ENCODE peak calls at places on chromosome 6, in five cellular contexts. J is GM23248, I is IMR-90, X is endodermal cell, P is fibroblast of lung. B is an unnamed sample.
A peak's percentile ranks its signal among the peaks of the same experiment; 100 is the strongest.

GRCh38 chr6:148965287-148965686 is 218.5 kb downstream of the UST start:
- DNase-seq in P (no peak), X (no peak), J (peak; percentile 33), I (no peak), B (no peak)

GRCh38 chr6:32885698-32886286 is 31.8 kb downstream of the PSMB9 start:
- DNase-seq in J (peak; percentile 75), I (peak; percentile 81), X (no peak), P (peak; percentile 52), B (no peak)

GRCh38 chr6:110097443-110097842 is 82.0 kb downstream of the WASF1 start:
- DNase-seq in J (peak; percentile 18), X (no peak), I (no peak), P (no peak), B (no peak)

GRCh38 chr6:57302477-57302876 is 15.0 kb upstream of the PRIM2 start:
- DNase-seq in I (peak; percentile 70), J (no peak), X (no peak), P (no peak), B (no peak)

GRCh38 chr6:168714547-168715260 is 273.7 kb downstream of the SMOC2 start:
- DNase-seq in J (no peak), I (no peak), X (no peak), P (no peak), B (no peak)

GRCh38 chr6:21856096-21856825 is 262.7 kb downstream of the SOX4 start:
- DNase-seq in X (no peak), P (peak; percentile 96), J (peak; percentile 93), I (peak; percentile 88), B (no peak)

GRCh38 chr6:38671885-38672467 is 31.0 kb downstream of the GLO1 start:
- DNase-seq in X (peak; percentile 67), J (peak; percentile 79), P (peak; percentile 43), I (peak; percentile 76), B (no peak)

GRCh38 chr6:148959511-148959910 is 212.7 kb downstream of the UST start:
- DNase-seq in I (no peak), X (no peak), P (no peak), J (no peak), B (no peak)

GRCh38 chr6:1614448-1614766 is 4.7 kb downstream of the FOXC1 start:
- DNase-seq in X (peak; percentile 74), P (no peak), J (no peak), I (no peak), B (peak; percentile 63)

GRCh38 chr6:26240157-26240980 is 124.6 kb upstream of the BTN3A2 start:
- DNase-seq in J (peak; percentile 73), P (peak; percentile 89), I (peak; percentile 93), X (peak; percentile 54), B (no peak)

GRCh38 chr6:40586800-40587201 is 363 bp downstream of the LRFN2 start:
- DNase-seq in I (no peak), X (peak; percentile 56), J (peak; percentile 34), P (peak; percentile 1), B (no peak)

GRCh38 chr6:80962382-80962781 is 790.1 kb downstream of the TENT5A start:
- DNase-seq in I (no peak), J (no peak), P (no peak), X (no peak), B (no peak)

GRCh38 chr6:53361549-53362031 is 12.8 kb upstream of the ELOVL5 start:
- DNase-seq in X (no peak), P (peak; percentile 56), J (peak; percentile 70), I (peak; percentile 30), B (no peak)

GRCh38 chr6:29845405-29846006 is 17.9 kb downstream of the HLA-G start:
- DNase-seq in J (no peak), I (no peak), X (no peak), P (no peak), B (no peak)

GRCh38 chr6:49934770-49935169 is 29.2 kb downstream of the DEFB114 start:
- DNase-seq in X (no peak), J (no peak), P (no peak), I (no peak), B (no peak)

GRCh38 chr6:43870660-43871061 is 100.7 kb downstream of the VEGFA start:
- DNase-seq in X (no peak), J (peak; percentile 45), I (peak; percentile 49), P (peak; percentile 42), B (no peak)

GRCh38 chr6:78607188-78607587 is 260.2 kb upstream of the IRAK1BP1 start:
- DNase-seq in X (no peak), I (peak; percentile 49), J (peak; percentile 61), P (peak; percentile 90), B (no peak)

GRCh38 chr6:19303381-19303780 is 533.8 kb upstream of the ID4 start:
- DNase-seq in P (peak; percentile 17), X (no peak), J (peak; percentile 16), I (no peak), B (no peak)

GRCh38 chr6:10268111-10268510 is 146.8 kb downstream of the TFAP2A start:
- DNase-seq in P (no peak), X (peak; percentile 50), J (no peak), I (no peak), B (no peak)

GRCh38 chr6:15855311-15855710 is 192.5 kb upstream of the DTNBP1 start:
- DNase-seq in X (peak; percentile 79), P (no peak), I (no peak), J (no peak), B (no peak)

GRCh38 chr6:142378138-142378875 is 76.5 kb downstream of the ADGRG6 start:
- DNase-seq in J (peak; percentile 72), P (peak; percentile 94), X (no peak), I (peak; percentile 89), B (no peak)

GRCh38 chr6:40672118-40672517 is 85.0 kb upstream of the LRFN2 start:
- DNase-seq in X (peak; percentile 52), P (no peak), I (no peak), J (peak; percentile 5), B (no peak)

DNA sequence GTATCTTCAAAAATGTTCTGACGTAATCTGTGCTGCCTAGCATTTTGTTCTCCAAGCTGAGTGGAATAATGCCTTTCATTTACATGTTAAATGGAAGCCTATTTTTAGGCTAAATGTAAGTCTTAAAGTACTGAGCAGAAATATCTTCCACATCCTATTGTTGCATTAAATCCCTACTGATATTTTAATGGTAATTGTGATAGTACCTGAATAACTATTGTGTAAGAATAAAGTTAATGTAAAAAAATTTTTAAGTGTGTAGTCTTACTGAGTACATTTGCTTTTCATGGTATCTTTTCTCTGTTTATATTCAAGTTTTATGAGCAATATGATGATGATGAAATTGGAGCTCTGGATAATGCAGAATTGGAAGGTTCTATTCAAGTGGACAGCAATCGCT is 4.2 kb upstream of the ZC2HC1B start:
- DNase-seq in P (no peak), X (no peak), I (peak; percentile 5), J (no peak), B (no peak)
- H3K36me3 ChIP-seq in P (peaks cover 9% of the 10 kb centered on the region), X (peaks cover 97% of the 10 kb centered on the region), I (peaks cover 26% of the 10 kb centered on the region), J (peaks cover 82% of the 10 kb centered on the region), B (peaks cover 90% of the 10 kb centered on the region)

DNA sequence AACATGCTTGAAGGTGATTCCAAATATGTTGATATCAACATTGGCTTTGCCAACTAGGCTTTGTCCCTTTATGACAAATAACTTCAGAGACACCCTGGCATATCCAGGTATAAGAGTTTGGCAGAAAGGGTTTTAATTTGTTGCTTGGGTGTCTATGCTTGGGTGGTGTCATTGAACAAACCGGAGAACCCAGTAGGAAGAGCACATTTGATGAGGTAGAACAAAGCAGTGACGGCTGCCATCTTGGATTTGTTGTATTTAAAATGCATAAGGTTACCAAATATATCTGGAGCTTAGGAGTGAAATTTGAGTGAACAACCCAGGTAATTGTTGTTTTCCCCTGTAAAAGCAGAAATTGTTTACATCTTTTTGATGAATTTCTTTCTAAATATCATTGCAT is 503.7 kb upstream of the JARID2 start:
- DNase-seq in I (no peak), X (no peak), P (no peak), J (no peak), B (no peak)
- H3K4me1 ChIP-seq in I (peaks cover 9% of the 10 kb centered on the region), X (no peaks in the 10 kb centered on the region), P (peaks cover 8% of the 10 kb centered on the region), J (peaks cover 19% of the 10 kb centered on the region), B (no peaks in the 10 kb centered on the region)

DNA sequence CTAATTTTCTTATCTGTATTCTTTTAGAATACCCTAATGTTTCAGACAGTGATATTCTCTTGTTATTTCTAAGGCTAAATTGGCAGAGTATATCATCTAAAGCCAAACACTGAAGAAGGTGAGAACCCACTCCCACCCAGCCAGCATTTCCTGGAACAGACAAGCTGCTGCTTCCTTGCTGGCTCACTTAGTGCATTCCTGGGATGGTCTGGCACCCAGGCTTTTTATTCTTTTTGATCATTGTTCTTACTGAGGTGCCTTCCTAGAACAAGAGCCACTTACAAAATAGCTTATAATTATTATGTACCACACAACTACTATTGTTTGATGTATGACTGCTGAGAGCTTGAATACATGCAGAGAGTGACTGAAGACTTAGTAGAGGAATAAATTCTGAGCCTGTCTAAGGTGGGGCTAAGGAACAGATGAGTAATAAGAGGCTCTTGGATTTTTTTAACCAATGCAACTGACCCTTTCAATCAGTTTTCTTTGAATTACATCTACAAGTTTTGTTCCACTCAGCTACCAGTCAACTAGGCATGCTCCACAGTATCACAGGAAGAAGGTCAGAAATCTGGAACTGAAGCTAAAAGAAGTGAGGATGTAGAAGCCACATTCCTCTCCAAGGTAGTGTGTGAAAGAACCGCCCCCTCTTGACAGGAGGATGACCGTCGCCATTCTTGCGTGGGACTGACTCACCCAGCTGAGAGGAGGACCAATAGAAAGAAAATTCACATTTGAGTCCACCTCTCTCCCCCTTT is 30.1 kb downstream of the PRPH2 start:
- DNase-seq in J (peak; percentile 89), I (peak; percentile 80), P (peak; percentile 90), X (no peak), B (no peak)
- H3K36me3 ChIP-seq in J (peaks cover 24% of the 10 kb centered on the region), I (peaks cover 25% of the 10 kb centered on the region), P (peaks cover 9% of the 10 kb centered on the region), X (peaks cover 64% of the 10 kb centered on the region), B (peaks cover 46% of the 10 kb centered on the region)

DNA sequence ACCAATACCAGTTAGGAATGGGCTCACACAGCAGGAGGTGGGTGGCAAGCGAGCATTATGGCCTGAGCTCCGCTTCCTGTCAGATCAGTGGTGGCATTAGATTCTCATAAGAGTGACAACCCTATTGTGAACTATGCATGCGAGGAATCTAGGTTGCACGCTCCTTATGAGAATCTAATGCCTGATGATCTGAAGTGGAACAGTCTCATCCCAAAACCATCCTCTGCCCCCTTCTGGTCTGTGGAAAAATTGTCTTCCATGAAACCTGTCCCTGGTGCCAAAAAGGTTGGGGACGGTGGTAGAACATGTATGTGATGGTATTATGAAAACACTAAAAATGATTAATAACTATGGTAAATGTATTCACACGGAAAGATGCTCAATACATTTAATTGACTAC is 99.7 kb upstream of the HIVEP1 start:
- DNase-seq in I (no peak), P (no peak), J (peak; percentile 15), X (no peak), B (no peak)
- H3K4me1 ChIP-seq in I (no peaks in the 10 kb centered on the region), P (no peaks in the 10 kb centered on the region), J (peaks cover 24% of the 10 kb centered on the region), X (no peaks in the 10 kb centered on the region), B (no peaks in the 10 kb centered on the region)

GRCh38 chr6:45527210-45527609 is 149.5 kb upstream of the SUPT3H start:
- DNase-seq in I (no peak), J (no peak), P (no peak), X (no peak), B (no peak)
- H3K36me3 ChIP-seq in I (no peaks in the 10 kb centered on the region), J (peaks cover 4% of the 10 kb centered on the region), P (no peaks in the 10 kb centered on the region), X (no peaks in the 10 kb centered on the region), B (no peaks in the 10 kb centered on the region)